ENCODE peak calls at places on chromosomes 1 and 21, in six cellular contexts. N, J, D, C, A and P are unnamed samples.
A peak's percentile ranks its signal among the peaks of the same experiment; 100 is the strongest.

GRCh38 chr1:6587261-6588005 is 7.6 kb downstream of the ZBTB48 start:
- DNase-seq in N (peak; percentile 45), J (peak; percentile 56), D (no peak), C (peak; percentile 98), A (peak; percentile 38), P (no peak)

GRCh38 chr1:18055181-18055580 is 52.4 kb upstream of the IGSF21 start:
- DNase-seq in N (no peak), J (no peak), D (no peak), C (no peak), A (no peak), P (no peak)

GRCh38 chr1:21779613-21780521 is 3.1 kb downstream of the USP48 start:
- DNase-seq in N (no peak), J (peak; percentile 19), D (no peak), C (no peak), A (no peak), P (no peak)

GRCh38 chr21:42724226-42724920 is 71.0 kb downstream of the PDE9A start:
- DNase-seq in N (no peak), J (no peak), D (no peak), C (no peak), A (no peak), P (no peak)

GRCh38 chr21:14956826-14957225 is 108.0 kb downstream of the NRIP1 start:
- DNase-seq in N (no peak), J (no peak), D (no peak), C (no peak), A (no peak), P (no peak)

GRCh38 chr1:23150742-23151141 is 17.9 kb downstream of the LUZP1 start:
- DNase-seq in N (no peak), J (no peak), D (no peak), C (no peak), A (no peak), P (no peak)

GRCh38 chr1:12031039-12031980 is 12.0 kb downstream of the MIIP start:
- DNase-seq in N (peak; percentile 54), J (peak; percentile 63), D (no peak), C (no peak), A (no peak), P (peak; percentile 31)

GRCh38 chr21:43603230-43603626 is 56.1 kb downstream of the HSF2BP start:
- DNase-seq in N (no peak), J (no peak), D (no peak), C (peak; percentile 14), A (no peak), P (no peak)

GRCh38 chr1:164473544-164473943 is 85.4 kb upstream of the PBX1 start:
- DNase-seq in N (no peak), J (no peak), D (no peak), C (no peak), A (no peak), P (no peak)

GRCh38 chr1:29802181-29803068 is 566.1 kb downstream of the PTPRU start:
- DNase-seq in N (peak; percentile 25), J (no peak), D (no peak), C (no peak), A (no peak), P (no peak)

GRCh38 chr1:169102567-169102966 is 3.9 kb upstream of the ATP1B1 start:
- DNase-seq in N (no peak), J (no peak), D (no peak), C (peak; percentile 44), A (no peak), P (no peak)

GRCh38 chr1:188281927-188282326 is 1453.2 kb downstream of the PLA2G4A start:
- DNase-seq in N (no peak), J (no peak), D (no peak), C (no peak), A (no peak), P (no peak)

GRCh38 chr1:203427451-203427850 is 48.2 kb upstream of the PRELP start:
- DNase-seq in N (no peak), J (no peak), D (no peak), C (no peak), A (no peak), P (no peak)

GRCh38 chr1:5480906-5481305 is 511.3 kb downstream of the NPHP4 start:
- DNase-seq in N (no peak), J (no peak), D (no peak), C (no peak), A (no peak), P (no peak)

GRCh38 chr1:43267291-43267805 is 2.4 kb upstream of the TMEM125 start:
- DNase-seq in N (peak; percentile 25), J (no peak), D (no peak), C (no peak), A (no peak), P (no peak)

GRCh38 chr1:29631361-29631760 is 395.0 kb downstream of the PTPRU start:
- DNase-seq in N (no peak), J (no peak), D (no peak), C (no peak), A (no peak), P (no peak)

GRCh38 chr1:85628791-85629531 is 48.4 kb downstream of the CCN1 start:
- DNase-seq in N (no peak), J (no peak), D (no peak), C (no peak), A (peak; percentile 29), P (no peak)

GRCh38 chr1:40711465-40712404 is 20.2 kb downstream of the NFYC start:
- DNase-seq in N (no peak), J (peak; percentile 45), D (no peak), C (peak; percentile 82), A (no peak), P (no peak)

GRCh38 chr1:228750915-228751314 is 15.6 kb downstream of the RHOU start:
- DNase-seq in N (no peak), J (no peak), D (no peak), C (no peak), A (no peak), P (no peak)